ENCODE peak calls at places on chromosomes 7 and 10, in six cellular contexts. T, F, E, C, W and V are unnamed samples.

GRCh38 chr10:131764929-131765328 is 135.9 kb upstream of the PPP2R2D start:
- DNase-seq in T (no peak), F (no peak), E (no peak), C (no peak), W (no peak), V (no peak)

GRCh38 chr7:157699357-157700013 is 362.7 kb downstream of the DNAJB6 start:
- DNase-seq in T (no peak), F (no peak), E (no peak), C (no peak), W (no peak), V (no peak)

GRCh38 chr10:119149157-119149556 is 16.4 kb downstream of the SFXN4 start:
- DNase-seq in T (no peak), F (no peak), E (no peak), C (no peak), W (no peak), V (no peak)

GRCh38 chr7:44391746-44392617 is 66.6 kb upstream of the CAMK2B start:
- DNase-seq in T (no peak), F (no peak), E (no peak), C (no peak), W (no peak), V (no peak)

GRCh38 chr7:91344248-91344647 is 80.0 kb downstream of the FZD1 start:
- DNase-seq in T (no peak), F (no peak), E (no peak), C (no peak), W (no peak), V (no peak)

GRCh38 chr10:94084344-94084743 is 90.6 kb downstream of the PLCE1 start:
- DNase-seq in T (no peak), F (no peak), E (no peak), C (no peak), W (no peak), V (no peak)

GRCh38 chr10:14326581-14326980 is 4.1 kb downstream of the FRMD4A start:
- DNase-seq in T (no peak), F (no peak), E (no peak), C (no peak), W (peak), V (no peak)

GRCh38 chr7:95980073-95980655 is 207.8 kb downstream of the DYNC1I1 start:
- DNase-seq in T (no peak), F (no peak), E (no peak), C (no peak), W (no peak), V (no peak)

GRCh38 chr10:126876456-126876855 is 28.8 kb upstream of the DOCK1 start:
- DNase-seq in T (no peak), F (no peak), E (no peak), C (no peak), W (no peak), V (no peak)

GRCh38 chr7:139660317-139661042 is 117.3 kb downstream of the HIPK2 start:
- DNase-seq in T (no peak), F (no peak), E (no peak), C (no peak), W (peak), V (no peak)

GRCh38 chr10:132493246-132493755 is 44.3 kb upstream of the INPP5A start:
- DNase-seq in T (no peak), F (no peak), E (no peak), C (no peak), W (no peak), V (no peak)

GRCh38 chr10:100528885-100529472 is 692 bp downstream of the NDUFB8 start:
- DNase-seq in T (no peak), F (no peak), E (no peak), C (no peak), W (no peak), V (no peak)

GRCh38 chr7:101201695-101202602 is 1.1 kb upstream of the MOGAT3 start:
- DNase-seq in T (no peak), F (no peak), E (no peak), C (peak), W (no peak), V (no peak)

GRCh38 chr10:79475877-79476276 is 30.5 kb upstream of the ZCCHC24 start:
- DNase-seq in T (no peak), F (no peak), E (no peak), C (no peak), W (no peak), V (no peak)

GRCh38 chr10:120260446-120260845 is 196.6 kb upstream of the PLPP4 start:
- DNase-seq in T (no peak), F (no peak), E (no peak), C (no peak), W (no peak), V (no peak)

GRCh38 chr10:52280051-52280450 is 34.0 kb upstream of the DKK1 start:
- DNase-seq in T (no peak), F (peak), E (no peak), C (no peak), W (no peak), V (no peak)

GRCh38 chr10:31774928-31775668 is 153.5 kb downstream of the ARHGAP12 start:
- DNase-seq in T (no peak), F (no peak), E (no peak), C (no peak), W (no peak), V (no peak)

GRCh38 chr10:44958196-44958896 is 1.3 kb upstream of the RASSF4 start:
- DNase-seq in T (no peak), F (peak), E (no peak), C (no peak), W (peak), V (no peak)

GRCh38 chr7:6385909-6386560 is 61.7 kb downstream of the DAGLB start:
- DNase-seq in T (no peak), F (no peak), E (no peak), C (no peak), W (no peak), V (no peak)

GRCh38 chr10:94358480-94358879 is 4.3 kb downstream of the NOC3L start:
- DNase-seq in T (no peak), F (peak), E (no peak), C (no peak), W (peak), V (no peak)

GRCh38 chr7:143002106-143002505 is 24.8 kb downstream of the OR9A2 start:
- DNase-seq in T (no peak), F (peak), E (no peak), C (no peak), W (peak), V (no peak)

GRCh38 chr7:32892521-32893224 is 1.1 kb upstream of the KBTBD2 start:
- DNase-seq in T (peak), F (peak), E (peak), C (peak), W (peak), V (peak)

GRCh38 chr10:127071126-127071525 is 125.3 kb downstream of the INSYN2A start:
- DNase-seq in T (no peak), F (no peak), E (no peak), C (no peak), W (no peak), V (no peak)

GRCh38 chr10:102537367-102537766 is 33.6 kb downstream of the SUFU start:
- DNase-seq in T (no peak), F (no peak), E (no peak), C (no peak), W (no peak), V (no peak)

GRCh38 chr7:129773871-129774270 is 162.4 kb downstream of the NRF1 start:
- DNase-seq in T (no peak), F (no peak), E (no peak), C (no peak), W (no peak), V (no peak)

GRCh38 chr10:35037104-35037503 is 53.0 kb downstream of the CUL2 start:
- DNase-seq in T (no peak), F (no peak), E (no peak), C (no peak), W (no peak), V (no peak)

GRCh38 chr10:12946372-12946771 is 55.1 kb downstream of the CCDC3 start:
- DNase-seq in T (no peak), F (no peak), E (no peak), C (no peak), W (no peak), V (no peak)

GRCh38 chr7:116710764-116711452 is 38.9 kb downstream of the MET start:
- DNase-seq in T (no peak), F (no peak), E (no peak), C (no peak), W (peak), V (no peak)

GRCh38 chr10:28858641-28859040 is 181.3 kb downstream of the BAMBI start:
- DNase-seq in T (no peak), F (no peak), E (no peak), C (no peak), W (no peak), V (no peak)

GRCh38 chr10:97384156-97384555 is 17.0 kb downstream of the RRP12 start:
- DNase-seq in T (no peak), F (no peak), E (no peak), C (no peak), W (no peak), V (no peak)

GRCh38 chr7:65746398-65746669 is 126.5 kb upstream of the VKORC1L1 start:
- DNase-seq in T (no peak), F (peak), E (no peak), C (no peak), W (peak), V (no peak)

GRCh38 chr7:119482209-119482608 is 790.8 kb upstream of the KCND2 start:
- DNase-seq in T (no peak), F (peak), E (no peak), C (peak), W (peak), V (no peak)

GRCh38 chr10:11073410-11073809 is 55.7 kb downstream of the CELF2 start:
- DNase-seq in T (no peak), F (no peak), E (no peak), C (no peak), W (no peak), V (no peak)

GRCh38 chr7:17408245-17408903 is 109.9 kb downstream of the AHR start:
- DNase-seq in T (no peak), F (peak), E (no peak), C (no peak), W (peak), V (no peak)